ENCODE peak calls at places on chromosomes 4 and X, in four cellular contexts. F is H1, G is SK-N-SH, P is K562. Z is an unnamed sample.

GRCh38 chr4:140641789-140642439 is 73.2 kb upstream of the UCP1 start:
- DNase-seq in F (no peak), G (peak), P (no peak), Z (peak)

GRCh38 chrX:69807400-69807799 is 191.5 kb downstream of the EDA start:
- DNase-seq in F (no peak), G (no peak), P (no peak), Z (no peak)

GRCh38 chr4:41406051-41406516 is 131.9 kb upstream of the LIMCH1 start:
- DNase-seq in F (no peak), G (no peak), P (no peak), Z (no peak)

GRCh38 chr4:165588534-165589310 is 209.9 kb downstream of the CPE start:
- DNase-seq in F (no peak), G (no peak), P (no peak), Z (no peak)

GRCh38 chrX:14235004-14235403 is 205.3 kb upstream of the GEMIN8 start:
- DNase-seq in F (no peak), G (no peak), P (no peak), Z (no peak)

GRCh38 chr4:138555107-138555506 is 313.0 kb upstream of the SLC7A11 start:
- DNase-seq in F (no peak), G (no peak), P (no peak), Z (no peak)

GRCh38 chr4:83267121-83267834 is 17.3 kb downstream of the COQ2 start:
- DNase-seq in F (no peak), G (no peak), P (no peak), Z (no peak)

GRCh38 chr4:33649015-33649414 is 2595.3 kb downstream of the ARAP2 start:
- DNase-seq in F (no peak), G (no peak), P (no peak), Z (no peak)

GRCh38 chrX:69387559-69388487 is 116.3 kb upstream of the NALF2 start:
- DNase-seq in F (peak), G (peak), P (peak), Z (peak)

GRCh38 chr4:3438847-3439180 is 3.0 kb upstream of the HGFAC start:
- DNase-seq in F (no peak), G (no peak), P (no peak), Z (no peak)

GRCh38 chrX:9677098-9677739 is 88.4 kb downstream of the GPR143 start:
- DNase-seq in F (no peak), G (no peak), P (no peak), Z (no peak)

GRCh38 chrX:1316527-1316926 is 20.1 kb upstream of the IL3RA start:
- DNase-seq in F (no peak), G (no peak), P (no peak), Z (no peak)

GRCh38 chr4:146342600-146343192 is 128.4 kb downstream of the REELD1 start:
- DNase-seq in F (no peak), G (peak), P (peak), Z (no peak)

GRCh38 chrX:115952417-115953092 is 218.0 kb upstream of the AGTR2 start:
- DNase-seq in F (no peak), G (peak), P (no peak), Z (peak)

GRCh38 chr4:22672519-22672918 is 20.2 kb upstream of the GBA3 start:
- DNase-seq in F (no peak), G (no peak), P (no peak), Z (no peak)

GRCh38 chr4:153074501-153075255 is 129.6 kb upstream of the TRIM2 start:
- DNase-seq in F (no peak), G (no peak), P (no peak), Z (no peak)

GRCh38 chrX:10039821-10040793 is 72.9 kb downstream of the CLDN34 start:
- DNase-seq in F (no peak), G (no peak), P (no peak), Z (peak)

GRCh38 chr4:87057835-87058234 is 123.0 kb downstream of the AFF1 start:
- DNase-seq in F (no peak), G (no peak), P (no peak), Z (no peak)

GRCh38 chrX:9312922-9313867 is 151.7 kb upstream of the TBL1X start:
- DNase-seq in F (no peak), G (peak), P (peak), Z (peak)

GRCh38 chrX:48071986-48072605 is 656 bp upstream of the ZNF630 start:
- DNase-seq in F (no peak), G (no peak), P (no peak), Z (no peak)

GRCh38 chrX:48068096-48068887 is 3.1 kb downstream of the ZNF630 start:
- DNase-seq in F (no peak), G (peak), P (no peak), Z (no peak)

GRCh38 chrX:48076343-48076742 is 4.9 kb upstream of the ZNF630 start:
- DNase-seq in F (no peak), G (no peak), P (no peak), Z (no peak)

DNA sequence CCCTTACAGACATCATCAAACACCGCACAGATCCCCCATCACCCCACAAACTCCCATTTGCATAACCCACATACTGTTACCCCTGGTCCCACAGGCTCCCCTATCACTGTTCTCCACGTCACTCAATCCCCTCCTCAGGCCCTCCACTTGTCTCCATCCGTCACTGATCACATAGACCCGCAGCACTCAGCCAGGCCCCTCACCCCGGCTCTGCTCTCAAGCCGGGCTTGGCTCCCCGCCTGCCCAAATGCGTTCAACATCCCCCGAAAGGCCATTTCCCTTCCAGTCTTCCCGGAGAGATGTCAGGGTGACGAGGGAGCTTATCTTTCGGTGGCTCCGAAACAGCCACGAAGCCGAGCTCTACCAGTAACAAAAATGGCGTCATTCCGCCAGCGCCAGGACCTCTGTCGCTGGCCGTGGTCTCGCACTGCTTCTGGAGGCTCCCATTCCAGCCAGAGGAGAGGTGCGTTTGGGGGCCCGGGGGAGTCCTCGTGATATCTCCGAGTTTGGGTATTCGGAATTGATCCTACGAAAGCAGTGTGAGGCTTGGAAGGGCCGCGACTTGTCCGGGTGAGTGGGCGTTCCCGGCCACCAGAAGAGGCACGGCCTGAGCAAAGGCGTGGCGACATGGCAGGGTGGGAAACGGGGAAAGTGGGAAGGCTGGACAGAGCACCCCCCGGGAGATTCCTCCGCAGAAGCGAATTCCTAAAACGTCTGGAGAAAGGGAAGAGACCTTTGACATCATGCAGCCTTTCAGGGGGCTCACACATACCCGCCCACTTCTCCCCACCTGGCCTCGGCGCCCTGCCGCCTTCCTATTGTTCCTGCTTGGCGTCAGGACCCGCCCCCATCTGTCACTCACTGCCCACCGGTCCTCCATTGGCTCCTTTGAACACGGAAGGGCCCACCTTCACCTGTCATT is at the start of gene ZNF630:
- DNase-seq in F (no peak), G (peak), P (peak), Z (no peak)
- TF ChIP-seq POLR2AphosphoS5 in F (peak), G (no peak), P (no peak), Z (no peak)

GRCh38 chr4:99861120-99861905 is 32.9 kb downstream of the LAMTOR3 start:
- DNase-seq in F (no peak), G (no peak), P (no peak), Z (no peak)

GRCh38 chr4:99857302-99857701 is 36.9 kb downstream of the LAMTOR3 start:
- DNase-seq in F (no peak), G (no peak), P (no peak), Z (no peak)

GRCh38 chr4:99855677-99856076 is 38.5 kb downstream of the LAMTOR3 start:
- DNase-seq in F (no peak), G (no peak), P (no peak), Z (no peak)

GRCh38 chr4:99856166-99856565 is 38.1 kb downstream of the LAMTOR3 start:
- DNase-seq in F (no peak), G (no peak), P (no peak), Z (no peak)

GRCh38 chr4:99859618-99860017 is 34.6 kb downstream of the LAMTOR3 start:
- DNase-seq in F (no peak), G (no peak), P (no peak), Z (no peak)
- TF ChIP-seq USF2 in F (no peak), G (no peak), P (no peak), Z (no peak)

DNA sequence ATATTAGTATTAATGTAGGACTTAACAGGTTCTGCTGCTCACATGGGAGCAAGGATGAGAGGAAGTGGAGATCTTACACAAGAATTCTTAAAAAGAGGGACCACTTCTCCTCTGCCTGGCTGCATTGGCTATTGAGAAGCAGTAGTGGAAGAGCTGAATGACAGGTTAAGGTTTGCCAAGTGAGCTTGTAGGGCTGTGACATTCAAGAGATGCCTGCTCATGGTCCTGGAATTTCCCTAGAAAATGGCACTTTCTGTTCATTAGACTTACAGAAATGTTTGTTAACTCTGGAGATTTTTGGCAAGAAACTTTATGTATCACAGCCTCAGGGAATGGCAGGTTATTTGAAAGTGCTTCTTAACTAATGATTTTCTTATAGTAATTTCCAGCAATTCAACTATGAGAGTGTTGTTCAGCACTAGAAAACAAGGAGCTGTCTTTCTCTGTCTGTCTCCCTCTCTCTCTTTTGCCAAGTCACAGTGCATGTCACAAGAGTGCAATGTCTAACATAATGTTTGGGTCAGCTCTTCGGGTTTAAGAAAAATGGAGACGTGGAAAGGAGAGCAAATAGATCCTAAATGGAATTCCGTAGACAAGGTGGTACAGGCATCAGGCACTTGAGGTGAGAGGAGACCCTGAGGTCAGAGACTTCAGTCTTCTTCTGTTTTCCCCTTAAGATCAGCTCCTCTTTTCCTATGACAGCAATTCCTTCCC is 8.3 kb upstream of the NAP1L5 start:
- DNase-seq in F (no peak), G (no peak), P (no peak), Z (no peak)
- TF ChIP-seq POLR2AphosphoS5 in F (no peak), G (no peak), P (no peak), Z (no peak)

GRCh38 chrX:149455934-149456333 is 49.2 kb downstream of the IDS start:
- DNase-seq in F (no peak), G (no peak), P (no peak), Z (no peak)

GRCh38 chrX:149456476-149457245 is 48.4 kb downstream of the IDS start:
- DNase-seq in F (no peak), G (no peak), P (no peak), Z (no peak)

GRCh38 chrX:149453030-149453429 is 52.1 kb downstream of the IDS start:
- DNase-seq in F (no peak), G (no peak), P (no peak), Z (no peak)

DNA sequence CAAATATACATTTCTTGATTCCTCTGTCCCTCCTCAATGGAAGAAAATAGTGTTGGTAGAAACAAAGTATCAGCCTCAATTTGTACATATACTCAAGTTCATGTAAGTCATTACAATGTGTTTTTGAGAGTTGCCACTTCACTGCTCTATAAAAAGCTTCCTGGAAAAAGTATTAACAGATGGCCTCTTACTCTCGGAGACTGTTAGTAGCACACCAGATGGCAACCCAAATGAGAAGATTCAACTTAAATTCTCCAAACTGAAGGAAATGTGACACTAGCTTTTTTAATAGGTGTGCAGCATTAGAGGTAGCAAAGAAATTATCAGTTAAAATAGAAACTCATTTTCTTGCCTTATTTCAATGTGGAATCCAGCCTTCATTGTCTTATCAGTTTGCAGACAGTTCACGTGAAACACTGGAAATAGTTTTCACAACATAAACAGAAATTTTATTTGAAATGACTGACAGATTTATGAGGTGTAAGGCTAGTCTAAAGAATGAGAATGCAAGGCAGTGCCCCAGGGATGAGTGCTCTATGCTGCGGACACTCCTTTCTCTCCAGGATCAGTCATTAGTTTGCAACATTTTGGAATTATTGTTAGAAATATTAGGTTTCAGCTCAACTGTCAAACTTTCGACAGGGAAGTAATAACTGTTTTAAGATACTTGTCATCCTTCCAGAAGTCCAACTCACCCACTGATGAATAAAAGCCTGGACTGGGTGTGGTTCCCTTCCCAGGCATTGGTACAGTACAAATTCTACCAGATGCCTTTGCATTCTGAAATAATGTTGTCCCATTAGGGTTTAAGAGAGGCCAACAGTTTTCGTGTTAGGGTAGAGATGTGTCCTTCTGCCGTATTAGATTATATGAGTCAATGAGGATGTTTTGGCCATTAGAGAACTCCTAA is 50.9 kb downstream of the IDS start:
- DNase-seq in F (no peak), G (no peak), P (no peak), Z (no peak)
- TF ChIP-seq USF2 in F (no peak), G (no peak), P (no peak), Z (no peak)